ENCODE peak calls at places on chromosomes 11 and 22, in ten cellular contexts. One of them, this sample, is unnamed.

GRCh38 chr11:85027346-85027745 is 599.8 kb downstream of the DLG2 start:
- DNase-seq in HFF-Myc: no peak
- DNase-seq in AG09319: no peak
- DNase-seq in HTR-8/SVneo: no peak
- DNase-seq in GM23248: no peak
- DNase-seq in 8988T: no peak
- DNase-seq in OCI-LY7: no peak
- DNase-seq in stimulated activated effector memory CD8-positive, alpha-beta T cell treated with anti-CD3 and anti-CD28 coated beads, Interleukin-12 subunit alpha, Interleukin-12 subunit beta, amount 100 ng/mL, for 72 hours: no peak
- DNase-seq in activated CD4-positive, alpha-beta T cell treated with anti-CD3 and anti-CD28 coated beads, Interleukin-2, amount 10 ng/mL, durations not matched to agents 7 days and 5 days: no peak
- DNase-seq in hippocampal formation: no peak
- DNase-seq in this sample: no peak

GRCh38 chr22:45112136-45112879 is 51.4 kb upstream of the NUP50 start:
- DNase-seq in HFF-Myc: no peak
- DNase-seq in OCI-LY7: no peak
- DNase-seq in stimulated activated effector memory CD8-positive, alpha-beta T cell treated with anti-CD3 and anti-CD28 coated beads, Interleukin-12 subunit alpha, Interleukin-12 subunit beta, amount 100 ng/mL, for 72 hours: no peak
- DNase-seq in activated CD4-positive, alpha-beta T cell treated with anti-CD3 and anti-CD28 coated beads, Interleukin-2, amount 10 ng/mL, durations not matched to agents 7 days and 5 days: no peak
- DNase-seq in HTR-8/SVneo: no peak
- DNase-seq in hippocampal formation: no peak
- DNase-seq in AG09319: no peak
- DNase-seq in 8988T: no peak
- DNase-seq in GM23248: peak; percentile 94
- DNase-seq in this sample: no peak

GRCh38 chr11:111200010-111200534 is 45.5 kb upstream of the POU2AF2 start:
- DNase-seq in AG09319: no peak
- DNase-seq in activated CD4-positive, alpha-beta T cell treated with anti-CD3 and anti-CD28 coated beads, Interleukin-2, amount 10 ng/mL, durations not matched to agents 7 days and 5 days: no peak
- DNase-seq in GM23248: no peak
- DNase-seq in HFF-Myc: no peak
- DNase-seq in 8988T: no peak
- DNase-seq in HTR-8/SVneo: no peak
- DNase-seq in hippocampal formation: no peak
- DNase-seq in OCI-LY7: no peak
- DNase-seq in stimulated activated effector memory CD8-positive, alpha-beta T cell treated with anti-CD3 and anti-CD28 coated beads, Interleukin-12 subunit alpha, Interleukin-12 subunit beta, amount 100 ng/mL, for 72 hours: no peak
- DNase-seq in this sample: no peak

GRCh38 chr11:26778000-26778757 is 56.3 kb upstream of the SLC5A12 start:
- DNase-seq in activated CD4-positive, alpha-beta T cell treated with anti-CD3 and anti-CD28 coated beads, Interleukin-2, amount 10 ng/mL, durations not matched to agents 7 days and 5 days: no peak
- DNase-seq in OCI-LY7: peak; percentile 60
- DNase-seq in HFF-Myc: peak; percentile 70
- DNase-seq in stimulated activated effector memory CD8-positive, alpha-beta T cell treated with anti-CD3 and anti-CD28 coated beads, Interleukin-12 subunit alpha, Interleukin-12 subunit beta, amount 100 ng/mL, for 72 hours: no peak
- DNase-seq in HTR-8/SVneo: no peak
- DNase-seq in hippocampal formation: no peak
- DNase-seq in 8988T: no peak
- DNase-seq in GM23248: peak; percentile 87
- DNase-seq in AG09319: no peak
- DNase-seq in this sample: no peak

GRCh38 chr11:20601221-20601914 is 2.0 kb downstream of the SLC6A5 start:
- DNase-seq in OCI-LY7: no peak
- DNase-seq in activated CD4-positive, alpha-beta T cell treated with anti-CD3 and anti-CD28 coated beads, Interleukin-2, amount 10 ng/mL, durations not matched to agents 7 days and 5 days: no peak
- DNase-seq in HTR-8/SVneo: no peak
- DNase-seq in 8988T: no peak
- DNase-seq in stimulated activated effector memory CD8-positive, alpha-beta T cell treated with anti-CD3 and anti-CD28 coated beads, Interleukin-12 subunit alpha, Interleukin-12 subunit beta, amount 100 ng/mL, for 72 hours: no peak
- DNase-seq in GM23248: no peak
- DNase-seq in HFF-Myc: no peak
- DNase-seq in AG09319: no peak
- DNase-seq in hippocampal formation: no peak
- DNase-seq in this sample: no peak

GRCh38 chr22:23219787-23220484 is 39.6 kb downstream of the BCR start:
- DNase-seq in AG09319: no peak
- DNase-seq in HTR-8/SVneo: no peak
- DNase-seq in hippocampal formation: no peak
- DNase-seq in activated CD4-positive, alpha-beta T cell treated with anti-CD3 and anti-CD28 coated beads, Interleukin-2, amount 10 ng/mL, durations not matched to agents 7 days and 5 days: peak; percentile 74
- DNase-seq in HFF-Myc: no peak
- DNase-seq in OCI-LY7: peak; percentile 91
- DNase-seq in stimulated activated effector memory CD8-positive, alpha-beta T cell treated with anti-CD3 and anti-CD28 coated beads, Interleukin-12 subunit alpha, Interleukin-12 subunit beta, amount 100 ng/mL, for 72 hours: peak; percentile 77
- DNase-seq in GM23248: peak; percentile 73
- DNase-seq in 8988T: no peak
- DNase-seq in this sample: no peak

GRCh38 chr22:27413702-27414101 is 387.9 kb downstream of the MN1 start:
- DNase-seq in stimulated activated effector memory CD8-positive, alpha-beta T cell treated with anti-CD3 and anti-CD28 coated beads, Interleukin-12 subunit alpha, Interleukin-12 subunit beta, amount 100 ng/mL, for 72 hours: no peak
- DNase-seq in GM23248: no peak
- DNase-seq in HFF-Myc: no peak
- DNase-seq in activated CD4-positive, alpha-beta T cell treated with anti-CD3 and anti-CD28 coated beads, Interleukin-2, amount 10 ng/mL, durations not matched to agents 7 days and 5 days: no peak
- DNase-seq in AG09319: no peak
- DNase-seq in hippocampal formation: no peak
- DNase-seq in OCI-LY7: no peak
- DNase-seq in HTR-8/SVneo: no peak
- DNase-seq in 8988T: no peak
- DNase-seq in this sample: no peak

GRCh38 chr22:28894320-28894719 is 10.9 kb downstream of the ZNRF3 start:
- DNase-seq in hippocampal formation: no peak
- DNase-seq in 8988T: no peak
- DNase-seq in GM23248: no peak
- DNase-seq in HFF-Myc: no peak
- DNase-seq in HTR-8/SVneo: no peak
- DNase-seq in stimulated activated effector memory CD8-positive, alpha-beta T cell treated with anti-CD3 and anti-CD28 coated beads, Interleukin-12 subunit alpha, Interleukin-12 subunit beta, amount 100 ng/mL, for 72 hours: no peak
- DNase-seq in OCI-LY7: no peak
- DNase-seq in AG09319: no peak
- DNase-seq in activated CD4-positive, alpha-beta T cell treated with anti-CD3 and anti-CD28 coated beads, Interleukin-2, amount 10 ng/mL, durations not matched to agents 7 days and 5 days: no peak
- DNase-seq in this sample: no peak

GRCh38 chr22:41822289-41823057 is 10.4 kb upstream of the SREBF2 start:
- DNase-seq in hippocampal formation: no peak
- DNase-seq in GM23248: peak; percentile 80
- DNase-seq in HFF-Myc: peak; percentile 52
- DNase-seq in activated CD4-positive, alpha-beta T cell treated with anti-CD3 and anti-CD28 coated beads, Interleukin-2, amount 10 ng/mL, durations not matched to agents 7 days and 5 days: peak; percentile 61
- DNase-seq in AG09319: no peak
- DNase-seq in 8988T: peak; percentile 37
- DNase-seq in HTR-8/SVneo: peak; percentile 41
- DNase-seq in OCI-LY7: peak; percentile 84
- DNase-seq in stimulated activated effector memory CD8-positive, alpha-beta T cell treated with anti-CD3 and anti-CD28 coated beads, Interleukin-12 subunit alpha, Interleukin-12 subunit beta, amount 100 ng/mL, for 72 hours: peak; percentile 73
- DNase-seq in this sample: no peak

GRCh38 chr22:49084203-49084602 is 743.5 kb downstream of the BRD1 start:
- DNase-seq in hippocampal formation: no peak
- DNase-seq in HTR-8/SVneo: no peak
- DNase-seq in OCI-LY7: no peak
- DNase-seq in AG09319: no peak
- DNase-seq in activated CD4-positive, alpha-beta T cell treated with anti-CD3 and anti-CD28 coated beads, Interleukin-2, amount 10 ng/mL, durations not matched to agents 7 days and 5 days: no peak
- DNase-seq in HFF-Myc: no peak
- DNase-seq in stimulated activated effector memory CD8-positive, alpha-beta T cell treated with anti-CD3 and anti-CD28 coated beads, Interleukin-12 subunit alpha, Interleukin-12 subunit beta, amount 100 ng/mL, for 72 hours: no peak
- DNase-seq in 8988T: no peak
- DNase-seq in GM23248: no peak
- DNase-seq in this sample: no peak

GRCh38 chr11:94924074-94925031 is 49.0 kb downstream of the CWC15 start:
- DNase-seq in GM23248: no peak
- DNase-seq in activated CD4-positive, alpha-beta T cell treated with anti-CD3 and anti-CD28 coated beads, Interleukin-2, amount 10 ng/mL, durations not matched to agents 7 days and 5 days: peak; percentile 35
- DNase-seq in HFF-Myc: no peak
- DNase-seq in OCI-LY7: peak; percentile 32
- DNase-seq in 8988T: no peak
- DNase-seq in stimulated activated effector memory CD8-positive, alpha-beta T cell treated with anti-CD3 and anti-CD28 coated beads, Interleukin-12 subunit alpha, Interleukin-12 subunit beta, amount 100 ng/mL, for 72 hours: no peak
- DNase-seq in HTR-8/SVneo: no peak
- DNase-seq in hippocampal formation: no peak
- DNase-seq in AG09319: no peak
- DNase-seq in this sample: no peak

GRCh38 chr11:61102667-61103491 is 590 bp downstream of the CD5 start:
- DNase-seq in 8988T: no peak
- DNase-seq in HFF-Myc: no peak
- DNase-seq in AG09319: no peak
- DNase-seq in hippocampal formation: no peak
- DNase-seq in HTR-8/SVneo: no peak
- DNase-seq in activated CD4-positive, alpha-beta T cell treated with anti-CD3 and anti-CD28 coated beads, Interleukin-2, amount 10 ng/mL, durations not matched to agents 7 days and 5 days: peak; percentile 36
- DNase-seq in GM23248: no peak
- DNase-seq in OCI-LY7: no peak
- DNase-seq in stimulated activated effector memory CD8-positive, alpha-beta T cell treated with anti-CD3 and anti-CD28 coated beads, Interleukin-12 subunit alpha, Interleukin-12 subunit beta, amount 100 ng/mL, for 72 hours: peak; percentile 73
- DNase-seq in this sample: no peak

GRCh38 chr11:90646266-90646665 is 423.4 kb upstream of the CHORDC1 start:
- DNase-seq in hippocampal formation: no peak
- DNase-seq in GM23248: no peak
- DNase-seq in stimulated activated effector memory CD8-positive, alpha-beta T cell treated with anti-CD3 and anti-CD28 coated beads, Interleukin-12 subunit alpha, Interleukin-12 subunit beta, amount 100 ng/mL, for 72 hours: no peak
- DNase-seq in HTR-8/SVneo: no peak
- DNase-seq in activated CD4-positive, alpha-beta T cell treated with anti-CD3 and anti-CD28 coated beads, Interleukin-2, amount 10 ng/mL, durations not matched to agents 7 days and 5 days: no peak
- DNase-seq in 8988T: no peak
- DNase-seq in OCI-LY7: no peak
- DNase-seq in AG09319: no peak
- DNase-seq in HFF-Myc: no peak
- DNase-seq in this sample: no peak

GRCh38 chr11:995752-996420 is 40.6 kb downstream of the MUC6 start:
- DNase-seq in AG09319: no peak
- DNase-seq in hippocampal formation: no peak
- DNase-seq in activated CD4-positive, alpha-beta T cell treated with anti-CD3 and anti-CD28 coated beads, Interleukin-2, amount 10 ng/mL, durations not matched to agents 7 days and 5 days: no peak
- DNase-seq in HFF-Myc: no peak
- DNase-seq in stimulated activated effector memory CD8-positive, alpha-beta T cell treated with anti-CD3 and anti-CD28 coated beads, Interleukin-12 subunit alpha, Interleukin-12 subunit beta, amount 100 ng/mL, for 72 hours: no peak
- DNase-seq in 8988T: no peak
- DNase-seq in GM23248: peak; percentile 14
- DNase-seq in HTR-8/SVneo: no peak
- DNase-seq in OCI-LY7: no peak
- DNase-seq in this sample: no peak

GRCh38 chr11:1756024-1756561 is 5.7 kb upstream of the IFITM10 start:
- DNase-seq in AG09319: no peak
- DNase-seq in HTR-8/SVneo: no peak
- DNase-seq in stimulated activated effector memory CD8-positive, alpha-beta T cell treated with anti-CD3 and anti-CD28 coated beads, Interleukin-12 subunit alpha, Interleukin-12 subunit beta, amount 100 ng/mL, for 72 hours: no peak
- DNase-seq in HFF-Myc: no peak
- DNase-seq in OCI-LY7: no peak
- DNase-seq in activated CD4-positive, alpha-beta T cell treated with anti-CD3 and anti-CD28 coated beads, Interleukin-2, amount 10 ng/mL, durations not matched to agents 7 days and 5 days: no peak
- DNase-seq in hippocampal formation: no peak
- DNase-seq in GM23248: no peak
- DNase-seq in 8988T: no peak
- DNase-seq in this sample: no peak

This sample was measured in coronary artery.